ENCODE peak calls at places on chromosomes 7 and 10, in eight cellular contexts. L is amygdala; I is posterior cingulate gyrus; F is stimulated activated CD8-positive, alpha-beta memory T cell treated with anti-CD3 and anti-CD28 coated beads, Interleukin-15, amount 100 ng/mL, for 24 hours; C is HTR-8/SVneo; Z is NCI-H1092 treated with DMSO at 0.1 percent for 48 hours; W is skeletal muscle cell; B is T-helper 2 cell treated with Interferon-gamma antibody and Interleukin-4, amounts not matched to agents 5 μg/mL and 100 μg/mL, for 36 hours. N is an unnamed sample.
A peak's percentile ranks its signal among the peaks of the same experiment; 100 is the strongest.

GRCh38 chr7:14825909-14826308 is 76.6 kb downstream of the DGKB start:
- DNase-seq in L (no peak), I (no peak), F (no peak), C (no peak), Z (no peak), W (no peak), B (no peak), N (no peak)

GRCh38 chr7:127150543-127150942 is 102.2 kb downstream of the GRM8 start:
- DNase-seq in L (no peak), I (no peak), F (no peak), C (no peak), Z (no peak), W (no peak), B (no peak), N (no peak)

GRCh38 chr10:24262929-24263653 is 54.2 kb downstream of the KIAA1217 start:
- DNase-seq in L (no peak), I (no peak), F (no peak), C (no peak), Z (no peak), W (peak; percentile 51), B (no peak), N (no peak)

GRCh38 chr7:44711528-44711927 is 37.1 kb upstream of the ZMIZ2 start:
- DNase-seq in L (no peak), I (peak; percentile 63), F (no peak), C (no peak), Z (no peak), W (no peak), B (no peak), N (no peak)

GRCh38 chr10:116538461-116538860 is 7.3 kb upstream of the PNLIP start:
- DNase-seq in L (no peak), I (no peak), F (no peak), C (no peak), Z (no peak), W (peak; percentile 15), B (no peak), N (no peak)

GRCh38 chr10:114611617-114612016 is 46.5 kb downstream of the ABLIM1 start:
- DNase-seq in L (no peak), I (no peak), F (no peak), C (no peak), Z (no peak), W (no peak), B (no peak), N (no peak)

GRCh38 chr10:88428442-88428841 is 154.7 kb downstream of the RNLS start:
- DNase-seq in L (no peak), I (no peak), F (no peak), C (no peak), Z (peak; percentile 20), W (no peak), B (no peak), N (no peak)

GRCh38 chr7:41425926-41426325 is 277.0 kb downstream of the INHBA start:
- DNase-seq in L (no peak), I (no peak), F (no peak), C (peak; percentile 15), Z (no peak), W (peak; percentile 70), B (no peak), N (no peak)

GRCh38 chr10:126500866-126501265 is 112.6 kb upstream of the ADAM12 start:
- DNase-seq in L (no peak), I (no peak), F (no peak), C (peak; percentile 5), Z (no peak), W (peak; percentile 67), B (no peak), N (no peak)

GRCh38 chr7:2637505-2638223 is 5.9 kb downstream of the TTYH3 start:
- DNase-seq in L (peak; percentile 42), I (peak; percentile 88), F (no peak), C (no peak), Z (no peak), W (no peak), B (no peak), N (no peak)

GRCh38 chr7:27129729-27130539 is 623 bp downstream of the HOXA4 start:
- DNase-seq in L (no peak), I (peak; percentile 63), F (no peak), C (no peak), Z (peak; percentile 84), W (no peak), B (no peak), N (no peak)

GRCh38 chr10:121002586-121003205 is 151.5 kb downstream of the WDR11 start:
- DNase-seq in L (no peak), I (no peak), F (no peak), C (no peak), Z (no peak), W (no peak), B (no peak), N (no peak)

GRCh38 chr7:88218836-88219605 is 817 bp downstream of the SRI start:
- DNase-seq in L (no peak), I (peak; percentile 93), F (no peak), C (peak; percentile 29), Z (peak; percentile 64), W (peak; percentile 40), B (peak; percentile 38), N (peak; percentile 41)

GRCh38 chr10:28481968-28482367 is 51.0 kb upstream of the WAC start:
- DNase-seq in L (no peak), I (no peak), F (no peak), C (no peak), Z (no peak), W (no peak), B (no peak), N (no peak)

GRCh38 chr10:13633689-13634088 is 46.9 kb downstream of the PRPF18 start:
- DNase-seq in L (no peak), I (peak; percentile 89), F (no peak), C (no peak), Z (no peak), W (peak; percentile 98), B (no peak), N (no peak)

GRCh38 chr7:142384508-142384922 is 126.7 kb upstream of the PRSS58 start:
- DNase-seq in L (no peak), I (no peak), F (no peak), C (peak; percentile 31), Z (no peak), W (peak; percentile 84), B (peak; percentile 58), N (no peak)

GRCh38 chr10:71475243-71475871 is 78.6 kb downstream of the CDH23 start:
- DNase-seq in L (no peak), I (peak; percentile 76), F (no peak), C (no peak), Z (no peak), W (no peak), B (no peak), N (no peak)

GRCh38 chr7:88109612-88110011 is 110.2 kb downstream of the SRI start:
- DNase-seq in L (no peak), I (no peak), F (no peak), C (no peak), Z (no peak), W (no peak), B (no peak), N (no peak)

GRCh38 chr10:71527135-71527534 is 130.4 kb downstream of the CDH23 start:
- DNase-seq in L (no peak), I (no peak), F (no peak), C (no peak), Z (peak; percentile 15), W (no peak), B (no peak), N (no peak)

GRCh38 chr10:78185693-78186055 is 152.0 kb downstream of the RPS24 start:
- DNase-seq in L (no peak), I (peak; percentile 89), F (no peak), C (no peak), Z (no peak), W (no peak), B (no peak), N (peak; percentile 8)

GRCh38 chr10:3482200-3482993 is 302.6 kb downstream of the KLF6 start:
- DNase-seq in L (no peak), I (no peak), F (no peak), C (peak; percentile 85), Z (no peak), W (peak; percentile 90), B (peak; percentile 27), N (no peak)

GRCh38 chr10:120495226-120495625 is 38.2 kb downstream of the PLPP4 start:
- DNase-seq in L (no peak), I (no peak), F (no peak), C (no peak), Z (no peak), W (no peak), B (no peak), N (no peak)

N was measured in nucleus accumbens.